ENCODE peak calls at places on chromosomes 6 and 20, in seven cellular contexts. D is ELR; I is CD4-positive, CD25-positive, alpha-beta regulatory T cell; N is smooth muscle cell of the brain vasculature; B is NCI-H82; Y is stimulated activated naive B cell treated with anti-CD40 and anti-IgM and Interleukin-4, amounts not matched to agents 10 μg/mL and 1 μg/mL and 100 μg/mL, for 72 hours; M is stimulated activated CD8-positive, alpha-beta memory T cell treated with anti-CD3 and anti-CD28 coated beads, Interleukin-15, amount 100 ng/mL, for 24 hours. S is an unnamed sample.
A peak's percentile ranks its signal among the peaks of the same experiment; 100 is the strongest.

GRCh38 chr20:63005862-63006564 is 751 bp downstream of the BHLHE23 start:
- DNase-seq in D (no peak), I (no peak), N (no peak), B (peak; percentile 23), Y (no peak), M (no peak), S (no peak)

GRCh38 chr20:47066484-47067270 is 172.0 kb downstream of the EYA2 start:
- DNase-seq in D (peak; percentile 13), I (no peak), N (peak; percentile 71), B (peak; percentile 14), Y (no peak), M (no peak), S (no peak)

GRCh38 chr20:17895641-17896246 is 72.8 kb downstream of the SNX5 start:
- DNase-seq in D (peak; percentile 74), I (no peak), N (no peak), B (no peak), Y (peak; percentile 72), M (peak; percentile 19), S (no peak)

GRCh38 chr6:20688710-20689500 is 154.6 kb downstream of the CDKAL1 start:
- DNase-seq in D (peak; percentile 58), I (no peak), N (peak; percentile 33), B (peak; percentile 97), Y (no peak), M (no peak), S (no peak)

GRCh38 chr6:96212076-96212475 is 196.3 kb downstream of the FUT9 start:
- DNase-seq in D (no peak), I (no peak), N (no peak), B (peak; percentile 71), Y (no peak), M (no peak), S (no peak)

GRCh38 chr6:112311950-112312547 is 35.1 kb upstream of the RFPL4B start:
- DNase-seq in D (peak; percentile 57), I (no peak), N (no peak), B (peak; percentile 56), Y (no peak), M (no peak), S (peak; percentile 47)

GRCh38 chr6:56729719-56730118 is 87.0 kb upstream of the DST start:
- DNase-seq in D (peak; percentile 95), I (no peak), N (no peak), B (no peak), Y (no peak), M (no peak), S (no peak)

GRCh38 chr6:139539852-139540251 is 165.4 kb upstream of the CITED2 start:
- DNase-seq in D (peak; percentile 98), I (no peak), N (no peak), B (no peak), Y (no peak), M (no peak), S (peak; percentile 82)

GRCh38 chr6:107590378-107590777 is 100.5 kb downstream of the SOBP start:
- DNase-seq in D (no peak), I (no peak), N (no peak), B (no peak), Y (no peak), M (no peak), S (no peak)

GRCh38 chr20:44720994-44721784 is 6.0 kb downstream of the CCN5 start:
- DNase-seq in D (peak; percentile 89), I (no peak), N (no peak), B (no peak), Y (no peak), M (no peak), S (no peak)

GRCh38 chr6:87152528-87152950 is 2.8 kb upstream of the ZNF292 start:
- DNase-seq in D (peak; percentile 49), I (no peak), N (no peak), B (no peak), Y (no peak), M (no peak), S (no peak)

GRCh38 chr20:23156170-23156841 is 70.2 kb upstream of the CD93 start:
- DNase-seq in D (peak; percentile 89), I (no peak), N (no peak), B (no peak), Y (no peak), M (no peak), S (peak; percentile 78)

GRCh38 chr6:167974644-167975344 is 22.7 kb upstream of the KIF25 start:
- DNase-seq in D (no peak), I (no peak), N (peak; percentile 10), B (no peak), Y (no peak), M (no peak), S (no peak)

GRCh38 chr6:14452567-14453527 is 335.3 kb downstream of the CD83 start:
- DNase-seq in D (no peak), I (no peak), N (no peak), B (no peak), Y (peak; percentile 50), M (no peak), S (no peak)

GRCh38 chr6:24847402-24847801 is 48.7 kb upstream of the ARMH2 start:
- DNase-seq in D (no peak), I (no peak), N (no peak), B (no peak), Y (no peak), M (no peak), S (no peak)

GRCh38 chr6:84615113-84615850 is 149.1 kb downstream of the TBX18 start:
- DNase-seq in D (no peak), I (no peak), N (no peak), B (no peak), Y (no peak), M (no peak), S (no peak)

GRCh38 chr20:63166423-63167020 is 49.4 kb downstream of the YTHDF1 start:
- DNase-seq in D (no peak), I (no peak), N (no peak), B (no peak), Y (no peak), M (no peak), S (no peak)

GRCh38 chr6:54957698-54958097 is 111.1 kb downstream of the FAM83B start:
- DNase-seq in D (no peak), I (no peak), N (no peak), B (no peak), Y (no peak), M (no peak), S (no peak)

GRCh38 chr20:43662943-43663655 is 3.8 kb upstream of the MYBL2 start:
- DNase-seq in D (peak; percentile 77), I (no peak), N (no peak), B (peak; percentile 23), Y (no peak), M (no peak), S (no peak)

GRCh38 chr6:15400572-15401004 is 154.7 kb downstream of the JARID2 start:
- DNase-seq in D (no peak), I (no peak), N (no peak), B (peak; percentile 95), Y (no peak), M (no peak), S (no peak)

GRCh38 chr20:38542994-38543906 is 37.7 kb upstream of the ADIG start:
- DNase-seq in D (no peak), I (no peak), N (no peak), B (no peak), Y (no peak), M (no peak), S (no peak)

GRCh38 chr6:20906938-20907337 is 372.7 kb downstream of the CDKAL1 start:
- DNase-seq in D (peak; percentile 40), I (no peak), N (peak; percentile 6), B (no peak), Y (no peak), M (no peak), S (no peak)

GRCh38 chr6:131787079-131787478 is 20.7 kb upstream of the ENPP1 start:
- DNase-seq in D (peak; percentile 80), I (no peak), N (no peak), B (no peak), Y (no peak), M (no peak), S (no peak)

GRCh38 chr6:157325069-157325805 is 1.9 kb upstream of the TMEM242 start:
- DNase-seq in D (peak; percentile 68), I (no peak), N (no peak), B (no peak), Y (no peak), M (no peak), S (peak; percentile 35)

GRCh38 chr6:104509355-104509754 is 350.4 kb downstream of the HACE1 start:
- DNase-seq in D (no peak), I (no peak), N (no peak), B (no peak), Y (no peak), M (no peak), S (no peak)

GRCh38 chr6:6407061-6407723 is 86.7 kb upstream of the F13A1 start:
- DNase-seq in D (no peak), I (no peak), N (no peak), B (no peak), Y (peak; percentile 36), M (no peak), S (no peak)

GRCh38 chr20:50418890-50419642 is 91.1 kb upstream of the PTPN1 start:
- DNase-seq in D (no peak), I (no peak), N (no peak), B (peak; percentile 82), Y (no peak), M (no peak), S (no peak)

GRCh38 chr6:136425793-136426192 is 124.4 kb downstream of the MAP7 start:
- DNase-seq in D (no peak), I (no peak), N (no peak), B (no peak), Y (no peak), M (no peak), S (no peak)

S was measured in RKO.